ENCODE peak calls at places on chromosomes 4 and X, in nine cellular contexts. U is fibroblast of lung, L is A549, V is ovary, S is tibial artery, K is heart right ventricle, T is upper lobe of left lung, X is right cardiac atrium, P is GM12878. W is an unnamed sample.

GRCh38 chrX:23127586-23127985 is 127.8 kb downstream of the DDX53 start:
- DNase-seq in U (no peak), L (no peak), V (no peak), S (no peak), K (no peak), T (no peak), X (no peak), P (no peak), W (no peak)

GRCh38 chr4:62275470-62275869 is 1075.3 kb downstream of the ADGRL3 start:
- DNase-seq in U (no peak), L (no peak), V (no peak), S (no peak), K (no peak), T (no peak), X (no peak), P (no peak), W (no peak)

GRCh38 chr4:133600008-133600407 is 450.9 kb downstream of the PCDH10 start:
- DNase-seq in U (no peak), L (no peak), V (no peak), S (no peak), K (no peak), T (no peak), X (no peak), P (no peak), W (no peak)

GRCh38 chrX:118507766-118508165 is 12.2 kb downstream of the DOCK11 start:
- DNase-seq in U (no peak), L (no peak), V (no peak), S (no peak), K (no peak), T (no peak), X (no peak), P (no peak), W (no peak)

GRCh38 chr4:33390977-33391376 is 2670.8 kb downstream of the PCDH7 start:
- DNase-seq in U (no peak), L (no peak), V (no peak), S (no peak), K (no peak), T (no peak), X (no peak), P (no peak), W (no peak)

GRCh38 chr4:26331380-26331945 is 10.6 kb downstream of the RBPJ start:
- DNase-seq in U (no peak), L (no peak), V (no peak), S (no peak), K (no peak), T (peak), X (no peak), P (no peak), W (no peak)

GRCh38 chr4:80454040-80454439 is 118.5 kb downstream of the CFAP299 start:
- DNase-seq in U (no peak), L (no peak), V (no peak), S (no peak), K (no peak), T (no peak), X (no peak), P (no peak), W (no peak)

GRCh38 chrX:71911023-71911730 is 532 bp downstream of the NHSL2 start:
- DNase-seq in U (no peak), L (peak), V (peak), S (no peak), K (peak), T (no peak), X (peak), P (no peak), W (peak)

GRCh38 chrX:21355831-21356230 is 18.4 kb upstream of the CNKSR2 start:
- DNase-seq in U (no peak), L (no peak), V (no peak), S (no peak), K (no peak), T (no peak), X (no peak), P (no peak), W (no peak)

GRCh38 chr4:119394826-119395225 is 72.9 kb upstream of the FABP2 start:
- DNase-seq in U (no peak), L (no peak), V (no peak), S (no peak), K (no peak), T (no peak), X (no peak), P (no peak), W (no peak)

GRCh38 chr4:25098964-25099843 is 61.0 kb downstream of the SEPSECS start:
- DNase-seq in U (peak), L (no peak), V (peak), S (peak), K (peak), T (peak), X (peak), P (no peak), W (peak)

DNA sequence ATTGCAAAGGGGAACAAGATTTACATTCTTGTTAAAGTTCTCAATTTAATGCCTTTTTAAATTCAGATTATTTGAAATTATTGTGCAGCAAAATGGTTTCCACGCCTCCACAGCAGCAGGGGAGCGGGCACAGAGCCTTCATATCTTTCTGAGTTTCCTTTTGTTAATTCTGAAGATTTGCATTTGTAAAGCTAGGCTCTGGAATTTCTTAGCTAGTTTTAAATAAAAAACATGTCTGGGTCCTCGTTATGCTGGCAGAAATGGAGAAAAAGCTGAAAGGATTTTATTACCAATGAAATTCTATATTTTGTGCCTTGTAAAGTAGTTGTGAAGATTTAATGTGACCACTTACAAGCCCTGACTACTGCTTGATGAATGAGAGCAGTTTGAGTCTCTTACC is 40.8 kb upstream of the MAGED1 start:
- DNase-seq in U (no peak), L (no peak), V (no peak), S (no peak), K (no peak), T (no peak), X (no peak), P (no peak), W (no peak)
- H3K27ac ChIP-seq in U (no peak), L (no peak), V (no peak), S (no peak), K (no peak), T (no peak), X (no peak), P (no peak), W (no peak)

DNA sequence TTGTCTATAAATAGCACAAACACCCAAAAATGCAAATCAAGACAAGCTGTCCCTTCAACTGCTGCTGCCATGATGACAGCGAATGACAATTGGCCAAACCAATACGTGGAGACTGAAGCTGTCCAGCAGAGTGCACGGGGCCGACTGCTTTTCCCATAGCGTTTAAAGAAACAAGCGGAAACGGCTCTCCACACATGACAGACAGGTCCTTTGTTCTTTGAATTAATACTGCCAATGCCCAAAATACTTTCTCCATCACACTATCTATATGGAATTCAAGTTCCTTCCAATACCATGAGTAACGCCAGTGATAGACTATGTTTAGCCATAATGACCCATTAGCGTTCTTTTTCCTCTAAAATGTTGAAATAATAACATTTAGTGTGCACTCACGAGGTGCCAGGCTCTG is 35.5 kb downstream of the AFAP1 start:
- DNase-seq in U (peak), L (no peak), V (no peak), S (no peak), K (no peak), T (no peak), X (no peak), P (no peak), W (no peak)
- H3K27ac ChIP-seq in U (peak), L (no peak), V (no peak), S (peak), K (no peak), T (no peak), X (no peak), P (no peak), W (peak)

GRCh38 chrX:45157647-45158046 is 43.0 kb downstream of the DIPK2B start:
- DNase-seq in U (no peak), L (no peak), V (no peak), S (no peak), K (no peak), T (no peak), X (no peak), P (no peak), W (no peak)

GRCh38 chrX:45150821-45151220 is 49.9 kb downstream of the DIPK2B start:
- DNase-seq in U (no peak), L (no peak), V (no peak), S (no peak), K (no peak), T (no peak), X (no peak), P (no peak), W (no peak)

GRCh38 chrX:45154462-45154861 is 46.2 kb downstream of the DIPK2B start:
- DNase-seq in U (no peak), L (no peak), V (no peak), S (no peak), K (no peak), T (no peak), X (no peak), P (no peak), W (no peak)

DNA sequence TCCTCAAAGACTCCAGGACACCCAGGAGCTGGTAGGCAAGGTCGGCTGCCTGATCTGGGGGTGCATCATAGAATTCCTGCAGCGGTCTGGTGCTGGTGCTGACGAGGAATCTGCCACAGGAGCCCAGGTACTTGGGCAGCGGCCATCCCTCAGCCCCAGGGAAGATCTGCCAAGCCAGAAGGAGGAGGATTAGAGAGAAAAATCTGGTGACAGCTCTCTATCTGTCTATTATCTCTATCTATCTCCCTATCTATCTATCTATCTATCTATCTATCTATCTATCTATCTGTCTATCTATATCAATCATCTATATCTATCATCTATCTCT is 46.7 kb downstream of the DIPK2B start:
- DNase-seq in U (no peak), L (no peak), V (no peak), S (no peak), K (no peak), T (no peak), X (no peak), P (no peak), W (no peak)
- H3K27ac ChIP-seq in U (no peak), L (no peak), V (no peak), S (no peak), K (no peak), T (no peak), X (no peak), P (no peak), W (no peak)

DNA sequence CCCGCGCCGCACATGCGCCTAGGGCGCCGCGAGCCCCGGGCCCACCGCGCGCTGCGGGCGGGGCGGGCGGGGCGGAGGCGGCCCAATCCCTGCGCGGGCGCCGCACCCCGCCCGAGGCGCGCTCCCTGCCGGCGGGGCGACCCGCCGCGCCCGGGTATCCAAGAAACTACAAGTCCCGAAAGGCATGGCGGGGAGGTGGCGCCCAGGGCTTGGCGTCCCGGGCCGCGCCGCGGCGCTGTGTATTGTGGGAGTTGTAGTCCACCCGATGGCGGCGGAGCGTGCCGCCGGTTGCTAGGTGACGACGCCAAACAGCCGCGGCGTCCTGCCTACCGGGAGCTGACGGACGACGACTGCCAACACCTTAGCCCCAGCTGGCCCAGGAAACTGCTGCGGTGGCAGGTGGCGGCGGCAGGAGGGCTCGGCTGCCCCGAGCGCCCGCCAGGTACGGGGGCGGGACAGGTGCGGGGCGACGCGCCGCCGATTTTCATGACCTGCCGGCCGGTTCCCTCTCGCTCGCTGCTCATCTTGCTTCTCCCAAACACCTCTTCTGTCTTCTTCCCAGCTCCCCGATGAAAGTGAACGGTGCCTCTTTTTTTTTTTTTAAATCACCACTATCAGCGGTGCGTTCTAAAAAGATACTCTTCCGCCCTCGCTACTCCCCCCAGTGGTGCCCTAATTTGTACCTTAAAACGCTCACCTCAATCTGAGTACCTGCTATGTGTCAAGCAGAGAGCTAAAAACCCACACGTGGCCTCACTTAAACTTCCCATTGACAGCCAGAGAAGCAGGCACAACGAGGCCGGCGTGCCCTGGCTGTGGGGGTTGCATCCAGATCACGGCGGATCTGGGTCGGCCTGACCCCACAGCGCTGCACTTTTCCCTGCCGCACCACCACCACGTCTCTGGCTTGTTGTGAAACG is at the start of gene CFAP99:
- DNase-seq in U (peak), L (peak), V (peak), S (peak), K (peak), T (peak), X (peak), P (peak), W (peak)
- H3K27ac ChIP-seq in U (peak), L (peak), V (no peak), S (no peak), K (no peak), T (peak), X (no peak), P (no peak), W (no peak)

DNA sequence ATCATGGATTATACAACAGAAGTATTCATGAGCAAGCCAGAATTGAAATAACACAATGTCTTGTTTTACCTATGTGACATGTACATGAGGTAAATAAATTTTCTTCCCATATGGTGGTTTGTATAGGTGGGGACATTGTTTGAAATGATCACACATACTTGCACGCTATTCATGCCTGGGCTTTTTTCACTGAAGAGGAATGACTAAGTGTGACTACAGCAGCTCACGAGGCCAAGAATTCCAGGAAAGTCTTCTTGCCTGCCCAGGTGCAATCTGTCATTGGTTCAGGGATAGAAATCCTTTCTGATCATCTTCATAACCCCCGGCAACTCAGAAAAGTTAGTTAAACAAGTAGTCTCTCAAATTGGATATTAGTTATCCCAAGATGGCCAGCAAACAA is 36.3 kb upstream of the AREG start:
- DNase-seq in U (no peak), L (no peak), V (no peak), S (no peak), K (no peak), T (no peak), X (no peak), P (no peak), W (no peak)
- H3K27ac ChIP-seq in U (no peak), L (no peak), V (no peak), S (no peak), K (no peak), T (no peak), X (no peak), P (no peak), W (no peak)

DNA sequence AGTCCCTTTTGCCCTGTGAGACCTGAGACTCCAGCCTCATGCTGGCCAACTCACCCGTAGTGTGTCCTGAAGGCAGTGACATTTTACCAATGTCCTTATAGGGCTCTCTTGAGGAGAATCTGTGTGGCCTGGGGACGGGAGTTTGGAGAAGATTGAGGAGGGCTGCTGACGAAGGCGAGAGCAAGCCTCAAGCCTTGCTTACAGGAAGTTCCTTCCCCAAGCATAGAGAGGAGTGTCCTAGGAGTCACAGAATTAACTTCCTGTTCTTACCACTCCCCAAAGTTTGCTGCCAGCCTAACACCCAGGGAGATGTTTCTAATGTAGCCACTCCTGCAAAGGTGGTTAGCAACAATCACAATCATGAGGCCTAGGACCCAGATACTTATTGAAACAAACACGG is at the start of gene NXF3:
- DNase-seq in U (no peak), L (no peak), V (no peak), S (no peak), K (no peak), T (no peak), X (no peak), P (no peak), W (no peak)
- H3K27ac ChIP-seq in U (no peak), L (no peak), V (no peak), S (no peak), K (no peak), T (peak), X (no peak), P (no peak), W (no peak)

GRCh38 chr4:137514401-137515116 is 17.7 kb downstream of the PCDH18 start:
- DNase-seq in U (no peak), L (no peak), V (no peak), S (no peak), K (no peak), T (no peak), X (no peak), P (no peak), W (no peak)

GRCh38 chr4:137509855-137510282 is 22.4 kb downstream of the PCDH18 start:
- DNase-seq in U (no peak), L (no peak), V (no peak), S (no peak), K (no peak), T (no peak), X (no peak), P (no peak), W (no peak)

GRCh38 chr4:137510866-137511265 is 21.4 kb downstream of the PCDH18 start:
- DNase-seq in U (peak), L (no peak), V (no peak), S (no peak), K (no peak), T (no peak), X (no peak), P (no peak), W (no peak)
- H3K27ac ChIP-seq in U (no peak), L (no peak), V (no peak), S (peak), K (no peak), T (peak), X (no peak), P (no peak), W (no peak)

GRCh38 chrX:19581786-19582185 is 66.5 kb upstream of the MAP3K15 start:
- DNase-seq in U (no peak), L (peak), V (no peak), S (no peak), K (no peak), T (no peak), X (no peak), P (no peak), W (no peak)

GRCh38 chrX:19578956-19579355 is 63.6 kb upstream of the MAP3K15 start:
- DNase-seq in U (no peak), L (no peak), V (no peak), S (no peak), K (peak), T (no peak), X (peak), P (no peak), W (no peak)

GRCh38 chrX:19577181-19577810 is 62.0 kb upstream of the MAP3K15 start:
- DNase-seq in U (no peak), L (no peak), V (no peak), S (no peak), K (no peak), T (no peak), X (no peak), P (no peak), W (no peak)

GRCh38 chrX:19576742-19577141 is 61.4 kb upstream of the MAP3K15 start:
- DNase-seq in U (no peak), L (no peak), V (no peak), S (no peak), K (no peak), T (no peak), X (no peak), P (no peak), W (no peak)

GRCh38 chrX:19579485-19579884 is 64.2 kb upstream of the MAP3K15 start:
- DNase-seq in U (no peak), L (no peak), V (no peak), S (no peak), K (no peak), T (no peak), X (no peak), P (no peak), W (no peak)
- H3K27ac ChIP-seq in U (peak), L (no peak), V (no peak), S (no peak), K (no peak), T (no peak), X (peak), P (no peak), W (no peak)

GRCh38 chr4:102808009-102808408 is 19.3 kb downstream of the UBE2D3 start:
- DNase-seq in U (no peak), L (no peak), V (no peak), S (no peak), K (no peak), T (no peak), X (no peak), P (no peak), W (no peak)

GRCh38 chr4:102809691-102810090 is 17.7 kb downstream of the UBE2D3 start:
- DNase-seq in U (peak), L (no peak), V (no peak), S (no peak), K (no peak), T (no peak), X (no peak), P (no peak), W (no peak)

GRCh38 chr4:102809190-102809589 is 18.2 kb downstream of the UBE2D3 start:
- DNase-seq in U (no peak), L (no peak), V (no peak), S (no peak), K (no peak), T (no peak), X (no peak), P (no peak), W (no peak)

DNA sequence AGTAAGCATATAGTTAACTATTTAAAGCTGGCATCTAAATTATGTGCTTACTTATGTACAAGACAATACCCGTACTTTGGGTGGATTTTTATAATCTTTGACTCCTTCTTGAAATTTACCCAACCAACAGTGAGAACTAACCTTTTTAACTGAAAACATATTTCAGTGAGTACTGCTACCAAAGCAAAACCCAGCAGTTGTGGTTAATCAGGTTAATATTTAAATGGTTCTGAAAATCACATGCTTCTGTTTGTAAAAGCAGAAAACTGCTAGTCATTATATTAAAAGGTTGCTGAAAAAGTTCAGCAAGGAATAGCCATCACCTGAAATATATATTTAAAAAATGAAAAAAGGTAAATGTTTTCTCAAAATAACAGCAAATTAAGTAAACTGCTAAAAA is 20.0 kb downstream of the UBE2D3 start:
- DNase-seq in U (no peak), L (no peak), V (no peak), S (no peak), K (no peak), T (no peak), X (no peak), P (no peak), W (no peak)
- H3K27ac ChIP-seq in U (no peak), L (no peak), V (no peak), S (no peak), K (no peak), T (no peak), X (no peak), P (no peak), W (no peak)

W was measured in aorta.